ENCODE peak calls at places on chromosomes 2 and 18, in six cellular contexts. One of them, this sample, is unnamed.

GRCh38 chr18:3250237-3251107 is 2.9 kb downstream of the MYL12A start:
- DNase-seq in SK-N-SH: no peak
- DNase-seq in GM12891: no peak
- DNase-seq in HepG2: no peak
- DNase-seq in K562: no peak
- DNase-seq in H1: no peak
- DNase-seq in this sample: no peak

GRCh38 chr2:238032755-238033337 is 28.0 kb upstream of the SCLY start:
- DNase-seq in H1: no peak
- DNase-seq in SK-N-SH: no peak
- DNase-seq in HepG2: no peak
- DNase-seq in GM12891: peak; percentile 22
- DNase-seq in K562: no peak
- DNase-seq in this sample: no peak

GRCh38 chr18:10566390-10566789 is 40.6 kb downstream of the NAPG start:
- DNase-seq in GM12891: no peak
- DNase-seq in H1: no peak
- DNase-seq in K562: no peak
- DNase-seq in SK-N-SH: no peak
- DNase-seq in HepG2: no peak
- DNase-seq in this sample: no peak

GRCh38 chr2:236078675-236079255 is 89.4 kb downstream of the GBX2 start:
- DNase-seq in HepG2: no peak
- DNase-seq in K562: no peak
- DNase-seq in SK-N-SH: no peak
- DNase-seq in H1: no peak
- DNase-seq in GM12891: no peak
- DNase-seq in this sample: no peak

GRCh38 chr2:61247204-61247812 is 85.3 kb downstream of the C2orf74 start:
- DNase-seq in SK-N-SH: no peak
- DNase-seq in HepG2: no peak
- DNase-seq in GM12891: no peak
- DNase-seq in H1: no peak
- DNase-seq in K562: no peak
- DNase-seq in this sample: no peak

GRCh38 chr18:46705521-46705920 is 48.5 kb upstream of the LOXHD1 start:
- DNase-seq in SK-N-SH: peak; percentile 69
- DNase-seq in HepG2: no peak
- DNase-seq in H1: peak; percentile 63
- DNase-seq in GM12891: no peak
- DNase-seq in K562: no peak
- DNase-seq in this sample: no peak

GRCh38 chr2:144237845-144238637 is 281.9 kb downstream of the ZEB2 start:
- DNase-seq in K562: no peak
- DNase-seq in GM12891: no peak
- DNase-seq in H1: no peak
- DNase-seq in HepG2: peak; percentile 2
- DNase-seq in SK-N-SH: no peak
- DNase-seq in this sample: no peak

GRCh38 chr2:189633392-189633811 is 27.9 kb upstream of the ASNSD1 start:
- DNase-seq in HepG2: no peak
- DNase-seq in GM12891: no peak
- DNase-seq in SK-N-SH: no peak
- DNase-seq in K562: no peak
- DNase-seq in H1: no peak
- DNase-seq in this sample: no peak

GRCh38 chr2:160583162-160583522 is 89.5 kb upstream of the RBMS1 start:
- DNase-seq in H1: no peak
- DNase-seq in GM12891: no peak
- DNase-seq in HepG2: no peak
- DNase-seq in K562: no peak
- DNase-seq in SK-N-SH: no peak
- DNase-seq in this sample: no peak

GRCh38 chr18:66749030-66749429 is 145.1 kb upstream of the CDH19 start:
- DNase-seq in HepG2: peak; percentile 1
- DNase-seq in H1: no peak
- DNase-seq in GM12891: no peak
- DNase-seq in SK-N-SH: peak; percentile 34
- DNase-seq in K562: no peak
- DNase-seq in this sample: no peak

GRCh38 chr18:55239764-55240163 is 280.5 kb upstream of the CCDC68 start:
- DNase-seq in GM12891: no peak
- DNase-seq in H1: no peak
- DNase-seq in SK-N-SH: no peak
- DNase-seq in HepG2: no peak
- DNase-seq in K562: no peak
- DNase-seq in this sample: no peak

GRCh38 chr2:25349397-25349796 is 7.7 kb upstream of the DNMT3A start:
- DNase-seq in HepG2: no peak
- DNase-seq in H1: no peak
- DNase-seq in K562: no peak
- DNase-seq in SK-N-SH: no peak
- DNase-seq in GM12891: no peak
- DNase-seq in this sample: no peak

GRCh38 chr18:3508576-3509559 is 58.9 kb downstream of the TGIF1 start:
- DNase-seq in K562: no peak
- DNase-seq in GM12891: no peak
- DNase-seq in SK-N-SH: no peak
- DNase-seq in H1: no peak
- DNase-seq in HepG2: no peak
- DNase-seq in this sample: no peak

GRCh38 chr18:3107740-3108151 is 94.8 kb upstream of the LPIN2 start:
- DNase-seq in K562: no peak
- DNase-seq in H1: no peak
- DNase-seq in HepG2: peak; percentile 74
- DNase-seq in SK-N-SH: no peak
- DNase-seq in GM12891: no peak
- DNase-seq in this sample: no peak

GRCh38 chr2:179898873-179899272 is 37.5 kb upstream of the ZNF385B start:
- DNase-seq in HepG2: peak; percentile 65
- DNase-seq in K562: peak; percentile 24
- DNase-seq in GM12891: no peak
- DNase-seq in SK-N-SH: peak; percentile 23
- DNase-seq in H1: peak; percentile 77
- DNase-seq in this sample: no peak

GRCh38 chr2:100214265-100214961 is 72.0 kb upstream of the AFF3 start:
- DNase-seq in HepG2: peak; percentile 66
- DNase-seq in SK-N-SH: no peak
- DNase-seq in K562: no peak
- DNase-seq in GM12891: no peak
- DNase-seq in H1: no peak
- DNase-seq in this sample: no peak

GRCh38 chr2:72755647-72756423 is 70.0 kb downstream of the EXOC6B start:
- DNase-seq in K562: no peak
- DNase-seq in HepG2: peak; percentile 17
- DNase-seq in SK-N-SH: no peak
- DNase-seq in H1: no peak
- DNase-seq in GM12891: no peak
- DNase-seq in this sample: no peak

GRCh38 chr2:239471011-239471792 is 70.4 kb upstream of the HDAC4 start:
- DNase-seq in H1: no peak
- DNase-seq in K562: no peak
- DNase-seq in HepG2: no peak
- DNase-seq in SK-N-SH: no peak
- DNase-seq in GM12891: no peak
- DNase-seq in this sample: no peak

GRCh38 chr18:68667121-68667520 is 47.8 kb downstream of the TMX3 start:
- DNase-seq in K562: no peak
- DNase-seq in GM12891: no peak
- DNase-seq in H1: no peak
- DNase-seq in HepG2: no peak
- DNase-seq in SK-N-SH: no peak
- DNase-seq in this sample: no peak

GRCh38 chr2:46878886-46879285 is 36.7 kb downstream of the MCFD2 start:
- DNase-seq in HepG2: peak; percentile 43
- DNase-seq in SK-N-SH: peak; percentile 78
- DNase-seq in H1: no peak
- DNase-seq in K562: no peak
- DNase-seq in GM12891: no peak
- DNase-seq in this sample: no peak

GRCh38 chr2:170739048-170739447 is 23.9 kb downstream of the SP5 start:
- DNase-seq in K562: no peak
- DNase-seq in SK-N-SH: no peak
- DNase-seq in GM12891: no peak
- DNase-seq in H1: no peak
- DNase-seq in HepG2: peak; percentile 54
- DNase-seq in this sample: no peak

GRCh38 chr2:219661197-219661954 is 33.9 kb downstream of the SLC4A3 start:
- DNase-seq in H1: no peak
- DNase-seq in GM12891: no peak
- DNase-seq in SK-N-SH: no peak
- DNase-seq in K562: no peak
- DNase-seq in HepG2: peak; percentile 24
- DNase-seq in this sample: no peak

GRCh38 chr2:241855245-241855887 is 3.3 kb downstream of the PDCD1 start:
- DNase-seq in GM12891: no peak
- DNase-seq in HepG2: no peak
- DNase-seq in SK-N-SH: peak; percentile 39
- DNase-seq in H1: no peak
- DNase-seq in K562: no peak
- DNase-seq in this sample: no peak

GRCh38 chr2:28045676-28046351 is 155.3 kb downstream of the BABAM2 start:
- DNase-seq in SK-N-SH: no peak
- DNase-seq in HepG2: no peak
- DNase-seq in H1: no peak
- DNase-seq in GM12891: no peak
- DNase-seq in K562: no peak
- DNase-seq in this sample: no peak

GRCh38 chr2:38075436-38076249 is at the start of gene CYP1B1:
- DNase-seq in HepG2: no peak
- DNase-seq in SK-N-SH: peak; percentile 39
- DNase-seq in H1: no peak
- DNase-seq in GM12891: peak; percentile 16
- DNase-seq in K562: no peak
- DNase-seq in this sample: no peak

GRCh38 chr2:39494784-39495251 is 57.7 kb upstream of the MAP4K3 start:
- DNase-seq in H1: no peak
- DNase-seq in K562: no peak
- DNase-seq in GM12891: no peak
- DNase-seq in SK-N-SH: no peak
- DNase-seq in HepG2: no peak
- DNase-seq in this sample: no peak
- TF ChIP-seq TAF1 in H1: no peak
- TF ChIP-seq TAF1 in K562: no peak
- TF ChIP-seq TAF1 in GM12891: no peak
- TF ChIP-seq TAF1 in SK-N-SH: no peak
- TF ChIP-seq TAF1 in HepG2: no peak
- TF ChIP-seq TAF1 in this sample: no peak

GRCh38 chr2:20632446-20632990 is 18.4 kb downstream of the HS1BP3 start:
- DNase-seq in GM12891: no peak
- DNase-seq in SK-N-SH: no peak
- DNase-seq in K562: no peak
- DNase-seq in HepG2: no peak
- DNase-seq in H1: no peak
- DNase-seq in this sample: no peak

GRCh38 chr2:20634430-20635095 is 16.3 kb downstream of the HS1BP3 start:
- DNase-seq in GM12891: no peak
- DNase-seq in SK-N-SH: peak; percentile 57
- DNase-seq in H1: no peak
- DNase-seq in HepG2: no peak
- DNase-seq in K562: no peak
- DNase-seq in this sample: no peak

GRCh38 chr2:20633001-20633400 is 17.9 kb downstream of the HS1BP3 start:
- DNase-seq in HepG2: no peak
- DNase-seq in SK-N-SH: no peak
- DNase-seq in GM12891: no peak
- DNase-seq in H1: no peak
- DNase-seq in K562: no peak
- DNase-seq in this sample: no peak

GRCh38 chr2:20635096-20635475 is 15.8 kb downstream of the HS1BP3 start:
- DNase-seq in HepG2: no peak
- DNase-seq in SK-N-SH: no peak
- DNase-seq in GM12891: no peak
- DNase-seq in K562: no peak
- DNase-seq in H1: no peak
- DNase-seq in this sample: no peak

DNA sequence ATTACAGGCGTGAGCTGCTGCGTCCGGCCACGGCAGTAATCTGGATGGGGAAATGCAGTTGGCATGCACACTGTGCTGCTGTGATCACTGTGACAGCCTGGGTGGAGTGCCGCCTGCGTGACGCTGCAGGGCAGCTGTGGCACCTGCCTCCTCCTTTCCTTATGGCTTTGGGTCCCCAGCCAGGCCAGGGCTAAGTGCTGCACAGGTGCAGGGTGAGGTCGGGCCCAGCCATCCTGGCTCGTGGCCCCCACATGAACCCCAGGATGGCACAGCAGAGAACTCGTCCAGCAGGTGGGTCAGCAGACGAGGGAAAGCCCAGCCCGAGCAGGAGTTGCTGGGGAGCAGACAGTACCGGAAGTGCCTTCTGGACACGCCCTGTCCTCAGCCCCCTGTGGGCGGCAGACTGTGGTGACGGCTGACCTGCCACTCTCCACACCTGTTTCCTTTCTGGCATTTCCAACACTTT is 17.1 kb downstream of the HS1BP3 start:
- DNase-seq in H1: no peak
- DNase-seq in SK-N-SH: no peak
- DNase-seq in GM12891: no peak
- DNase-seq in K562: peak; percentile 40
- DNase-seq in HepG2: no peak
- DNase-seq in this sample: peak; percentile 67
- TF ChIP-seq TAF1 in H1: no peak
- TF ChIP-seq TAF1 in SK-N-SH: no peak
- TF ChIP-seq TAF1 in GM12891: no peak
- TF ChIP-seq TAF1 in K562: no peak
- TF ChIP-seq TAF1 in HepG2: no peak
- TF ChIP-seq TAF1 in this sample: no peak

DNA sequence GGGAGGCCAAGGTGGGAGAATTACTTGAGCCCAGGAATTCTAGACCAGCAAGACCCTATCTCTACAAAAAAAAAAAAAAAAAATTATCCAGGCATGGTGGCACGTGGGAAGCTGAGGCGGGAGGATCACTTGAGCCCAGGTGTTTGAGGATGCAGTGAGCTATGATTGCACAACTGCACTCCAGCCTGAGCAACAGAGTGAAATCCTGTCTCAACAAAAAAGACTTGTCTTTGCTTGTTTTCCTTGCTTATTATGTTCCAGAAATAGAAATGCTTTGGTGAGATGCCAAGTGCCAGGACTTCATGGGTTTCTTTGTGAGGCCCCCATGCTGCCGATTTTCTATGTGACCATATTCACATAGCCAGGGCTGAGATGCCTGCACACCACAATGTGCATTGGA is 9.0 kb downstream of the DCDC2C start:
- DNase-seq in K562: no peak
- DNase-seq in H1: no peak
- DNase-seq in SK-N-SH: no peak
- DNase-seq in HepG2: no peak
- DNase-seq in GM12891: no peak
- DNase-seq in this sample: no peak
- TF ChIP-seq TAF1 in K562: no peak
- TF ChIP-seq TAF1 in H1: no peak
- TF ChIP-seq TAF1 in SK-N-SH: no peak
- TF ChIP-seq TAF1 in HepG2: no peak
- TF ChIP-seq TAF1 in GM12891: no peak
- TF ChIP-seq TAF1 in this sample: no peak

DNA sequence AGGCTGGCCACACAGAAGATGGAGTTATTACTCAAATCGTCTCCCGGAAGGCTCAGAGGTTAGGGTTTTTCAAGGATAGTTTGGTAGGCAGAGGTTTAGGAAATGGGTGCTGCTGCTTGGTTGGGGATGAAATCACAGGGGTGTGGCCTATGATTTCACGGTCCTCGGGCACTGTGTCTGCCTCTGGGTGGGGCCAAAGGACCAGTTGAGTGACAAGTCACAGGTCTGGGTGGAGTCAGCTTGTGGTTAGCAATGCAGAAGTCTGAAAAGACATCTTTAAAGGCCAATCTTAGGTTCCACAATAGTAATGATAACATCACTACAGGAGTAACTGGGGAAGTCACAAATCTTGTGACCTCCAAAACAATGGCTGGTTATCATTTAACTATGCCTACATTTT is 387.8 kb downstream of the ZNF521 start:
- DNase-seq in K562: no peak
- DNase-seq in SK-N-SH: no peak
- DNase-seq in HepG2: no peak
- DNase-seq in GM12891: peak; percentile 7
- DNase-seq in H1: no peak
- DNase-seq in this sample: no peak
- TF ChIP-seq TAF1 in K562: no peak
- TF ChIP-seq TAF1 in SK-N-SH: no peak
- TF ChIP-seq TAF1 in HepG2: no peak
- TF ChIP-seq TAF1 in GM12891: no peak
- TF ChIP-seq TAF1 in H1: no peak
- TF ChIP-seq TAF1 in this sample: no peak